ENCODE peak calls at places on chromosome 14, in ten cellular contexts. S is breast epithelium; C is GM12865; B is WTC11; N is CD4-positive, alpha-beta T cell; Z is fibroblast of lung; D is H9; W is CD8-positive, alpha-beta T cell; L is AG04450; X is GM10248. M is an unnamed sample.
A peak's percentile ranks its signal among the peaks of the same experiment; 100 is the strongest.

GRCh38 chr14:103456167-103456835 is 66.3 kb downstream of the CKB start:
- DNase-seq in S (no peak), C (no peak), B (no peak), N (no peak), Z (no peak), D (no peak), W (no peak), L (no peak), X (no peak), M (no peak)

GRCh38 chr14:72699852-72700257 is 194.0 kb downstream of the DPF3 start:
- DNase-seq in S (no peak), C (no peak), B (no peak), N (no peak), Z (peak; percentile 96), D (no peak), W (no peak), L (peak; percentile 51), X (no peak), M (no peak)

GRCh38 chr14:98290596-98290995 is 981.4 kb downstream of the BCL11B start:
- DNase-seq in S (no peak), C (no peak), B (no peak), N (no peak), Z (no peak), D (no peak), W (no peak), L (no peak), X (no peak), M (no peak)

GRCh38 chr14:79011920-79012204 is 841.7 kb downstream of the NRXN3 start:
- DNase-seq in S (no peak), C (no peak), B (no peak), N (no peak), Z (no peak), D (no peak), W (no peak), L (no peak), X (no peak), M (no peak)

GRCh38 chr14:105326891-105327694 is 12.5 kb downstream of the PACS2 start:
- DNase-seq in S (no peak), C (no peak), B (peak; percentile 65), N (no peak), Z (no peak), D (peak; percentile 58), W (no peak), L (no peak), X (no peak), M (no peak)

GRCh38 chr14:74400328-74400727 is 25.7 kb downstream of the SYNDIG1L start:
- DNase-seq in S (no peak), C (no peak), B (peak; percentile 56), N (no peak), Z (peak; percentile 4), D (peak; percentile 71), W (no peak), L (no peak), X (no peak), M (no peak)

GRCh38 chr14:68547305-68548193 is 245.3 kb downstream of the ZFP36L1 start:
- DNase-seq in S (peak; percentile 81), C (peak; percentile 15), B (no peak), N (no peak), Z (peak; percentile 94), D (no peak), W (no peak), L (peak; percentile 65), X (no peak), M (no peak)

GRCh38 chr14:96055065-96055752 is 16.0 kb downstream of the C14orf132 start:
- DNase-seq in S (no peak), C (no peak), B (no peak), N (no peak), Z (peak; percentile 38), D (no peak), W (no peak), L (no peak), X (no peak), M (peak; percentile 82)

GRCh38 chr14:52029881-52030280 is 39.0 kb downstream of the NID2 start:
- DNase-seq in S (no peak), C (no peak), B (no peak), N (no peak), Z (no peak), D (no peak), W (no peak), L (no peak), X (no peak), M (no peak)

GRCh38 chr14:59213368-59214315 is 25.2 kb downstream of the DAAM1 start:
- DNase-seq in S (no peak), C (no peak), B (no peak), N (no peak), Z (peak; percentile 77), D (no peak), W (no peak), L (peak; percentile 23), X (no peak), M (no peak)

GRCh38 chr14:86035882-86036281 is 505.9 kb downstream of the FLRT2 start:
- DNase-seq in S (no peak), C (peak; percentile 9), B (peak; percentile 65), N (no peak), Z (peak; percentile 13), D (peak; percentile 69), W (no peak), L (no peak), X (peak; percentile 3), M (no peak)

GRCh38 chr14:68882235-68882634 is 89.4 kb upstream of the ZFP36L1 start:
- DNase-seq in S (no peak), C (no peak), B (no peak), N (no peak), Z (no peak), D (no peak), W (no peak), L (no peak), X (no peak), M (no peak)

GRCh38 chr14:95695913-95696312 is 9.7 kb downstream of the TCL1B start:
- DNase-seq in S (no peak), C (peak; percentile 35), B (no peak), N (no peak), Z (no peak), D (no peak), W (no peak), L (no peak), X (no peak), M (peak; percentile 34)

GRCh38 chr14:87066221-87066817 is 926.7 kb downstream of the GALC start:
- DNase-seq in S (no peak), C (no peak), B (no peak), N (no peak), Z (peak; percentile 17), D (no peak), W (no peak), L (no peak), X (no peak), M (no peak)

GRCh38 chr14:31320216-31320615 is 100.1 kb downstream of the HEATR5A start:
- DNase-seq in S (no peak), C (no peak), B (no peak), N (no peak), Z (no peak), D (no peak), W (no peak), L (no peak), X (no peak), M (no peak)

GRCh38 chr14:93184391-93185332 is at the start of the genes LYSET and MOAP1:
- DNase-seq in S (peak; percentile 81), C (peak; percentile 97), B (peak; percentile 89), N (peak; percentile 91), Z (peak; percentile 74), D (peak; percentile 93), W (peak; percentile 89), L (peak; percentile 36), X (peak; percentile 94), M (peak; percentile 95)
- TF ChIP-seq CTCF in S (no peak), C (peak; percentile 39), B (no peak), N (peak; percentile 29), Z (no peak), D (peak; percentile 52), W (peak; percentile 49), L (no peak), X (peak; percentile 27), M (peak; percentile 42)

GRCh38 chr14:90715495-90715894 is 100.7 kb downstream of the TTC7B start:
- DNase-seq in S (no peak), C (no peak), B (no peak), N (no peak), Z (no peak), D (no peak), W (no peak), L (no peak), X (no peak), M (peak; percentile 54)
- TF ChIP-seq CTCF in S (no peak), C (no peak), B (no peak), N (no peak), Z (no peak), D (no peak), W (no peak), L (no peak), X (no peak), M (no peak)

DNA sequence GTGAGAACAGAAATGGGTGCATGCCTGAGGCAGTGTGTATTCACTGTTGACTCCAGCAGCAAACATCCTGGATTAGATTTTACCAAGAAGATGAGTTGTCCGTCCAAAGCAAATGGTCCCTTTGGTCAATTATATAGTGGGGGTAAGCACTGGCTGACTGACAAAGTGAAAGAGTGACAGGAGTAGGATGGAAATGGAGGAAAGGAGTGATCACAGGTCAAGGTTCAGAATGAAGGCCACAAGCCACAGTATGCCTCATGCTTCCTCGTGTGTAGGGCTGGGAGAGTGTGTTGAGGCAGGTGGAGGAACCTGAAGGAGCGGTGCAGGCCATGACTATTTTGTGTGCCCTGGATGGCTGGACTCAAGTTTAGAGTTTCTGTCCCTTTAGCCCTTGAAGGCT is 14.3 kb downstream of the DHRS2 start:
- DNase-seq in S (no peak), C (no peak), B (no peak), N (no peak), Z (no peak), D (no peak), W (no peak), L (no peak), X (no peak), M (no peak)
- TF ChIP-seq CTCF in S (no peak), C (no peak), B (no peak), N (no peak), Z (no peak), D (no peak), W (no peak), L (no peak), X (no peak), M (no peak)

GRCh38 chr14:64463873-64464272 is 1.4 kb upstream of the AKAP5 start:
- DNase-seq in S (no peak), C (no peak), B (no peak), N (no peak), Z (no peak), D (no peak), W (no peak), L (no peak), X (no peak), M (no peak)

GRCh38 chr14:64467131-64467530 is 1.8 kb downstream of the AKAP5 start:
- DNase-seq in S (no peak), C (no peak), B (no peak), N (no peak), Z (peak; percentile 11), D (no peak), W (no peak), L (no peak), X (no peak), M (no peak)

GRCh38 chr14:64465856-64466554 is 706 bp downstream of the AKAP5 start:
- DNase-seq in S (no peak), C (no peak), B (peak; percentile 36), N (no peak), Z (peak; percentile 39), D (peak; percentile 60), W (no peak), L (peak; percentile 8), X (no peak), M (no peak)

GRCh38 chr14:64464695-64465094 is 604 bp upstream of the AKAP5 start:
- DNase-seq in S (no peak), C (peak; percentile 30), B (no peak), N (no peak), Z (no peak), D (peak; percentile 50), W (no peak), L (no peak), X (no peak), M (no peak)

GRCh38 chr14:64465208-64465821 is at the start of gene AKAP5:
- DNase-seq in S (no peak), C (peak; percentile 74), B (peak; percentile 87), N (peak; percentile 71), Z (peak; percentile 18), D (peak; percentile 90), W (peak; percentile 60), L (no peak), X (peak; percentile 78), M (peak; percentile 88)
- TF ChIP-seq CTCF in S (no peak), C (no peak), B (no peak), N (no peak), Z (no peak), D (no peak), W (no peak), L (no peak), X (no peak), M (no peak)

M was measured in osteocyte.